ENCODE peak calls at places on chromosome 7, in seven cellular contexts. E is NCI-H1105 treated with DMSO at 0.1 percent for 48 hours; Q is NCI-H1092; C is mucosa of descending colon; O is upper lobe of right lung; K is CD8-positive, alpha-beta T cell; Z is stimulated activated naive CD8-positive, alpha-beta T cell treated with anti-CD3 and anti-CD28 coated beads, Interleukin-15, Interleukin-2, amounts not matched to agents 100 U/mL and 50 U/mL, for 24 hours. M is an unnamed sample.

GRCh38 chr7:25965405-25966123 is 186.4 kb upstream of the NFE2L3 start:
- DNase-seq in E (peak; percentile 33), Q (no peak), C (no peak), O (no peak), K (no peak), Z (no peak), M (no peak)

GRCh38 chr7:903921-904755 is 27.8 kb downstream of the GET4 start:
- DNase-seq in E (no peak), Q (no peak), C (no peak), O (no peak), K (no peak), Z (no peak), M (no peak)

GRCh38 chr7:42522227-42522991 is 285.4 kb upstream of the GLI3 start:
- DNase-seq in E (no peak), Q (no peak), C (no peak), O (no peak), K (no peak), Z (no peak), M (no peak)

GRCh38 chr7:79933144-79933543 is 201.5 kb upstream of the GNAI1 start:
- DNase-seq in E (no peak), Q (no peak), C (no peak), O (no peak), K (no peak), Z (no peak), M (no peak)

GRCh38 chr7:129949292-129950133 is 3.2 kb downstream of the UBE2H start:
- DNase-seq in E (no peak), Q (no peak), C (no peak), O (peak; percentile 23), K (no peak), Z (peak; percentile 21), M (peak; percentile 70)

GRCh38 chr7:149776305-149776704 is 2.9 kb upstream of the ZNF467 start:
- DNase-seq in E (no peak), Q (no peak), C (peak; percentile 61), O (peak; percentile 81), K (no peak), Z (no peak), M (peak; percentile 91)

GRCh38 chr7:124152859-124153692 is 120.2 kb upstream of the TMEM229A start:
- DNase-seq in E (peak; percentile 13), Q (no peak), C (no peak), O (no peak), K (no peak), Z (no peak), M (no peak)

GRCh38 chr7:1705339-1705738 is 35.3 kb downstream of the ELFN1 start:
- DNase-seq in E (no peak), Q (no peak), C (no peak), O (peak; percentile 51), K (no peak), Z (no peak), M (peak; percentile 5)

GRCh38 chr7:24692592-24692991 is 64.7 kb downstream of the GSDME start:
- DNase-seq in E (no peak), Q (no peak), C (no peak), O (no peak), K (no peak), Z (no peak), M (no peak)

GRCh38 chr7:23277359-23277989 is 21.7 kb upstream of the MALSU1 start:
- DNase-seq in E (peak; percentile 63), Q (peak; percentile 47), C (no peak), O (no peak), K (no peak), Z (peak; percentile 19), M (no peak)

GRCh38 chr7:20359397-20359963 is 28.8 kb downstream of the ITGB8 start:
- DNase-seq in E (no peak), Q (no peak), C (no peak), O (no peak), K (no peak), Z (no peak), M (no peak)

GRCh38 chr7:158075633-158076001 is 512.0 kb downstream of the PTPRN2 start:
- DNase-seq in E (no peak), Q (peak; percentile 34), C (no peak), O (peak; percentile 48), K (no peak), Z (no peak), M (no peak)

GRCh38 chr7:620052-620451 is 100.4 kb upstream of the PDGFA start:
- DNase-seq in E (no peak), Q (no peak), C (peak; percentile 27), O (no peak), K (no peak), Z (no peak), M (no peak)

GRCh38 chr7:16702433-16702832 is 51.1 kb upstream of the TSPAN13 start:
- DNase-seq in E (no peak), Q (no peak), C (no peak), O (no peak), K (no peak), Z (no peak), M (no peak)

GRCh38 chr7:129676017-129676897 is 64.7 kb downstream of the NRF1 start:
- DNase-seq in E (no peak), Q (no peak), C (no peak), O (no peak), K (no peak), Z (no peak), M (no peak)

GRCh38 chr7:152867482-152867833 is 107.9 kb downstream of the ACTR3B start:
- DNase-seq in E (no peak), Q (no peak), C (no peak), O (no peak), K (no peak), Z (no peak), M (peak; percentile 49)

GRCh38 chr7:64300641-64301405 is 12.9 kb upstream of the ZNF736 start:
- DNase-seq in E (no peak), Q (no peak), C (no peak), O (no peak), K (no peak), Z (no peak), M (no peak)

GRCh38 chr7:1169409-1170368 is 9.7 kb upstream of the ZFAND2A start:
- DNase-seq in E (no peak), Q (no peak), C (no peak), O (peak; percentile 93), K (peak; percentile 86), Z (peak; percentile 89), M (peak; percentile 89)

GRCh38 chr7:94301024-94301588 is 93.6 kb upstream of the COL1A2 start:
- DNase-seq in E (no peak), Q (no peak), C (peak; percentile 59), O (no peak), K (no peak), Z (no peak), M (peak; percentile 79)

GRCh38 chr7:142301923-142302550 is 44.2 kb upstream of the PRSS58 start:
- DNase-seq in E (peak; percentile 23), Q (no peak), C (no peak), O (no peak), K (no peak), Z (no peak), M (no peak)

GRCh38 chr7:1787241-1787640 is 117.2 kb downstream of the ELFN1 start:
- DNase-seq in E (no peak), Q (no peak), C (no peak), O (peak; percentile 35), K (no peak), Z (no peak), M (peak; percentile 53)

GRCh38 chr7:94338921-94339371 is 55.7 kb upstream of the COL1A2 start:
- DNase-seq in E (no peak), Q (no peak), C (no peak), O (no peak), K (no peak), Z (no peak), M (no peak)

GRCh38 chr7:151309306-151309705 is 32.3 kb upstream of the NUB1 start:
- DNase-seq in E (no peak), Q (no peak), C (no peak), O (no peak), K (no peak), Z (no peak), M (no peak)

GRCh38 chr7:64314493-64315020 is 796 bp downstream of the ZNF736 start:
- DNase-seq in E (no peak), Q (no peak), C (no peak), O (no peak), K (no peak), Z (no peak), M (no peak)

GRCh38 chr7:1954366-1955004 is 278.3 kb downstream of the MAD1L1 start:
- DNase-seq in E (no peak), Q (no peak), C (peak; percentile 29), O (no peak), K (no peak), Z (no peak), M (no peak)

GRCh38 chr7:1460757-1461639 is 1.7 kb upstream of the MICALL2 start:
- DNase-seq in E (no peak), Q (no peak), C (peak; percentile 84), O (peak; percentile 82), K (no peak), Z (no peak), M (peak; percentile 82)

GRCh38 chr7:142873281-142873784 is 12.2 kb downstream of the TRPV6 start:
- DNase-seq in E (no peak), Q (no peak), C (no peak), O (no peak), K (no peak), Z (peak; percentile 44), M (peak; percentile 74)

GRCh38 chr7:157397036-157397720 is 60.4 kb downstream of the DNAJB6 start:
- DNase-seq in E (no peak), Q (no peak), C (no peak), O (no peak), K (no peak), Z (no peak), M (peak; percentile 68)

GRCh38 chr7:1737523-1737922 is 67.4 kb downstream of the ELFN1 start:
- DNase-seq in E (no peak), Q (no peak), C (no peak), O (no peak), K (no peak), Z (no peak), M (no peak)

GRCh38 chr7:936131-937054 is 18.1 kb downstream of the ADAP1 start:
- DNase-seq in E (no peak), Q (no peak), C (peak; percentile 53), O (peak; percentile 55), K (no peak), Z (peak; percentile 69), M (no peak)

GRCh38 chr7:20438665-20439376 is 108.1 kb downstream of the ITGB8 start:
- DNase-seq in E (no peak), Q (no peak), C (no peak), O (no peak), K (no peak), Z (no peak), M (no peak)

GRCh38 chr7:85095357-85095756 is 91.5 kb downstream of the SEMA3D start:
- DNase-seq in E (no peak), Q (no peak), C (no peak), O (no peak), K (no peak), Z (no peak), M (no peak)

GRCh38 chr7:151744051-151744580 is 132.8 kb downstream of the PRKAG2 start:
- DNase-seq in E (no peak), Q (no peak), C (peak; percentile 48), O (no peak), K (no peak), Z (no peak), M (no peak)

GRCh38 chr7:36115448-36116321 is 37.4 kb upstream of the EEPD1 start:
- DNase-seq in E (peak; percentile 12), Q (no peak), C (peak; percentile 77), O (peak; percentile 84), K (peak; percentile 35), Z (peak; percentile 87), M (no peak)

GRCh38 chr7:157037635-157038034 is 27.2 kb upstream of the MNX1 start:
- DNase-seq in E (no peak), Q (no peak), C (no peak), O (peak; percentile 47), K (no peak), Z (no peak), M (no peak)

GRCh38 chr7:17103170-17103569 is 195.3 kb upstream of the AHR start:
- DNase-seq in E (no peak), Q (no peak), C (no peak), O (no peak), K (no peak), Z (no peak), M (no peak)

GRCh38 chr7:116211913-116212596 is 1.7 kb downstream of the TES start:
- DNase-seq in E (no peak), Q (no peak), C (no peak), O (no peak), K (no peak), Z (no peak), M (no peak)

GRCh38 chr7:19407270-19407669 is 262.0 kb upstream of the FERD3L start:
- DNase-seq in E (no peak), Q (no peak), C (no peak), O (no peak), K (no peak), Z (no peak), M (no peak)